ENCODE peak calls at places on chromosomes 1 and 21, in seven cellular contexts. T is Kasumi-1; S is A549; X is psoas muscle; H is NCI-H1105 treated with DMSO at 0.1 percent for 48 hours; A is AG08395; E is activated CD4-positive, CD25-positive, alpha-beta regulatory T cell treated with anti-CD3 and anti-CD28 coated beads, Interleukin-2, amount 50 U/mL, for 72 hours. Q is an unnamed sample.

GRCh38 chr1:15919316-15919715 is 56.6 kb downstream of the ZBTB17 start:
- DNase-seq in T (no peak), S (no peak), X (no peak), H (no peak), A (peak; percentile 22), E (no peak), Q (no peak)

GRCh38 chr1:58934711-58935110 is 150.9 kb upstream of the JUN start:
- DNase-seq in T (no peak), S (no peak), X (no peak), H (peak; percentile 5), A (no peak), E (no peak), Q (no peak)

GRCh38 chr1:95223110-95223509 is 10.9 kb upstream of the RWDD3 start:
- DNase-seq in T (no peak), S (no peak), X (no peak), H (no peak), A (peak; percentile 21), E (no peak), Q (no peak)

GRCh38 chr1:209768354-209768774 is 12.5 kb downstream of the TRAF3IP3 start:
- DNase-seq in T (peak; percentile 17), S (no peak), X (no peak), H (no peak), A (no peak), E (peak; percentile 78), Q (no peak)

GRCh38 chr1:246435421-246436041 is 71.5 kb downstream of the SMYD3 start:
- DNase-seq in T (no peak), S (no peak), X (no peak), H (no peak), A (no peak), E (no peak), Q (no peak)

GRCh38 chr1:234149217-234149616 is 224.0 kb upstream of the COA6 start:
- DNase-seq in T (no peak), S (no peak), X (no peak), H (no peak), A (no peak), E (no peak), Q (no peak)

GRCh38 chr1:228351850-228352249 is 54.8 kb downstream of the TRIM11 start:
- DNase-seq in T (no peak), S (no peak), X (peak; percentile 10), H (no peak), A (no peak), E (no peak), Q (no peak)

GRCh38 chr21:42495027-42495426 is 997 bp downstream of the RSPH1 start:
- DNase-seq in T (no peak), S (no peak), X (no peak), H (no peak), A (no peak), E (no peak), Q (no peak)

GRCh38 chr1:3841491-3841890 is 15.5 kb downstream of the CEP104 start:
- DNase-seq in T (no peak), S (no peak), X (no peak), H (no peak), A (no peak), E (no peak), Q (no peak)

GRCh38 chr1:176696689-176697088 is 233.7 kb downstream of the PAPPA2 start:
- DNase-seq in T (no peak), S (no peak), X (no peak), H (no peak), A (no peak), E (no peak), Q (no peak)

GRCh38 chr1:174160109-174160473 is 771 bp downstream of the RABGAP1L start:
- DNase-seq in T (no peak), S (peak; percentile 11), X (peak; percentile 59), H (no peak), A (peak; percentile 61), E (no peak), Q (no peak)

GRCh38 chr1:89704014-89704413 is 71.1 kb downstream of the LRRC8C start:
- DNase-seq in T (no peak), S (no peak), X (no peak), H (no peak), A (no peak), E (no peak), Q (no peak)

GRCh38 chr1:21106238-21106637 is 70.5 kb downstream of the EIF4G3 start:
- DNase-seq in T (no peak), S (no peak), X (no peak), H (no peak), A (no peak), E (no peak), Q (no peak)

GRCh38 chr21:41562101-41563000 is 54.4 kb upstream of the TMPRSS2 start:
- DNase-seq in T (no peak), S (no peak), X (no peak), H (no peak), A (peak; percentile 72), E (no peak), Q (no peak)

GRCh38 chr1:92488416-92488815 is 1.7 kb upstream of the GFI1 start:
- DNase-seq in T (peak; percentile 59), S (no peak), X (no peak), H (no peak), A (no peak), E (no peak), Q (no peak)

GRCh38 chr1:224874775-224875174 is 54.7 kb upstream of the DNAH14 start:
- DNase-seq in T (no peak), S (no peak), X (no peak), H (no peak), A (no peak), E (no peak), Q (no peak)

GRCh38 chr1:154772611-154773515 is 97.2 kb downstream of the KCNN3 start:
- DNase-seq in T (no peak), S (no peak), X (no peak), H (no peak), A (no peak), E (no peak), Q (no peak)

GRCh38 chr1:234573711-234574299 is 36.2 kb downstream of the IRF2BP2 start:
- DNase-seq in T (no peak), S (no peak), X (peak; percentile 46), H (no peak), A (no peak), E (no peak), Q (no peak)

GRCh38 chr1:5254975-5255374 is 600.6 kb downstream of the AJAP1 start:
- DNase-seq in T (no peak), S (no peak), X (no peak), H (no peak), A (no peak), E (no peak), Q (no peak)

GRCh38 chr1:223765719-223766340 is 53.5 kb downstream of the CAPN2 start:
- DNase-seq in T (no peak), S (no peak), X (no peak), H (no peak), A (no peak), E (no peak), Q (no peak)

GRCh38 chr21:36589352-36589971 is 109.5 kb upstream of the SIM2 start:
- DNase-seq in T (peak; percentile 45), S (peak; percentile 24), X (peak; percentile 45), H (no peak), A (peak; percentile 52), E (no peak), Q (no peak)

GRCh38 chr1:164780863-164781262 is 221.9 kb downstream of the PBX1 start:
- DNase-seq in T (no peak), S (no peak), X (peak; percentile 58), H (no peak), A (peak; percentile 89), E (no peak), Q (no peak)

GRCh38 chr21:34846601-34847112 is 177.9 kb downstream of the CLIC6 start:
- DNase-seq in T (no peak), S (peak; percentile 50), X (no peak), H (no peak), A (peak; percentile 44), E (no peak), Q (no peak)

GRCh38 chr1:157170677-157171515 is 32.7 kb upstream of the ETV3 start:
- DNase-seq in T (peak; percentile 48), S (peak; percentile 63), X (no peak), H (peak; percentile 11), A (no peak), E (peak; percentile 49), Q (peak; percentile 4)

GRCh38 chr21:36504067-36505058 is 24.4 kb upstream of the CLDN14 start:
- DNase-seq in T (peak; percentile 23), S (peak; percentile 44), X (no peak), H (peak; percentile 36), A (peak; percentile 49), E (no peak), Q (peak; percentile 13)

GRCh38 chr1:241870290-241870689 is 22.3 kb downstream of the EXO1 start:
- DNase-seq in T (no peak), S (no peak), X (no peak), H (no peak), A (no peak), E (no peak), Q (no peak)

GRCh38 chr1:110936567-110936966 is 27.2 kb downstream of the LRIF1 start:
- DNase-seq in T (no peak), S (no peak), X (no peak), H (no peak), A (no peak), E (no peak), Q (no peak)